ENCODE peak calls at places on chromosomes 5 and 9, in four cellular contexts. Y is activated T-cell treated with anti-CD3 and anti-CD28 coated beads, Interleukin-2, amount 50 U/mL, for 4 hours; I is CD8-positive, alpha-beta memory T cell; X is head of caudate nucleus. Z is an unnamed sample.

GRCh38 chr5:55620009-55620770 is 85.4 kb upstream of the PLPP1 start:
- DNase-seq in I (no peak), Y (no peak), X (no peak), Z (no peak)

GRCh38 chr9:108703414-108703813 is 152.4 kb downstream of the ACTL7B start:
- DNase-seq in I (no peak), X (no peak), Y (no peak), Z (no peak)

GRCh38 chr9:34412336-34412735 is 35.6 kb upstream of the MYORG start:
- DNase-seq in X (no peak), I (no peak), Y (no peak), Z (no peak)

GRCh38 chr9:107491081-107492053 is 1.8 kb upstream of the KLF4 start:
- DNase-seq in X (no peak), Y (no peak), I (no peak), Z (no peak)

GRCh38 chr9:116355153-116355827 is 201.7 kb downstream of the PAPPA start:
- DNase-seq in I (no peak), X (no peak), Y (no peak), Z (no peak)

GRCh38 chr9:94950040-94950732 is 223.7 kb downstream of the AOPEP start:
- DNase-seq in Y (no peak), X (no peak), I (no peak), Z (no peak)

GRCh38 chr5:10559151-10559550 is 4.7 kb upstream of the ANKRD33B start:
- DNase-seq in Y (no peak), X (peak), I (no peak), Z (no peak)

GRCh38 chr9:68905129-68905528 is 108.8 kb downstream of the PRKACG start:
- DNase-seq in X (no peak), I (no peak), Y (no peak), Z (no peak)

GRCh38 chr9:70052768-70053167 is 9.1 kb downstream of the MAMDC2 start:
- DNase-seq in X (no peak), I (no peak), Y (no peak), Z (no peak)

GRCh38 chr5:78916044-78916443 is 69.1 kb downstream of the ARSB start:
- DNase-seq in Y (no peak), X (no peak), I (no peak), Z (no peak)

GRCh38 chr9:121242219-121242954 is 25.6 kb upstream of the GSN start:
- DNase-seq in I (no peak), X (no peak), Y (no peak), Z (no peak)

GRCh38 chr9:134814598-134815215 is 65.9 kb upstream of the FCN2 start:
- DNase-seq in Y (no peak), X (no peak), I (no peak), Z (no peak)

GRCh38 chr5:142046191-142046590 is 33.4 kb upstream of the GNPDA1 start:
- DNase-seq in X (no peak), Y (no peak), I (no peak), Z (no peak)

GRCh38 chr5:43485406-43485805 is 1.7 kb upstream of the TMEM267 start:
- DNase-seq in I (no peak), X (no peak), Y (no peak), Z (no peak)

GRCh38 chr9:28056006-28056405 is 482.7 kb upstream of the C9orf72 start:
- DNase-seq in Y (no peak), X (no peak), I (no peak), Z (no peak)

GRCh38 chr9:38367898-38368297 is 24.6 kb upstream of the ALDH1B1 start:
- DNase-seq in I (no peak), X (no peak), Y (no peak), Z (no peak)

GRCh38 chr5:174503461-174504265 is 220.7 kb upstream of the MSX2 start:
- DNase-seq in I (no peak), Y (no peak), X (peak), Z (peak)

GRCh38 chr5:99176186-99176585 is 247.4 kb upstream of the CHD1 start:
- DNase-seq in I (no peak), Y (no peak), X (no peak), Z (no peak)

GRCh38 chr5:6372251-6373080 is 5.9 kb downstream of the MED10 start:
- DNase-seq in X (no peak), Y (no peak), I (no peak), Z (no peak)

GRCh38 chr9:110936719-110937452 is 101.4 kb downstream of the LPAR1 start:
- DNase-seq in X (no peak), I (no peak), Y (no peak), Z (no peak)

GRCh38 chr9:133873006-133873780 is 118.9 kb downstream of the VAV2 start:
- DNase-seq in X (no peak), I (no peak), Y (no peak), Z (no peak)

GRCh38 chr5:138898742-138899141 is 23.6 kb upstream of the LRRTM2 start:
- DNase-seq in Y (no peak), I (no peak), X (no peak), Z (no peak)

GRCh38 chr5:6291961-6292360 is 86.4 kb downstream of the MED10 start:
- DNase-seq in X (no peak), I (no peak), Y (no peak), Z (no peak)

GRCh38 chr9:28650327-28650726 is 1077.0 kb upstream of the C9orf72 start:
- DNase-seq in Y (no peak), X (no peak), I (no peak), Z (no peak)

GRCh38 chr5:138192826-138193225 is 13.9 kb downstream of the KIF20A start:
- DNase-seq in I (no peak), Y (no peak), X (no peak), Z (no peak)

GRCh38 chr9:88776717-88777497 is 214.4 kb upstream of the S1PR3 start:
- DNase-seq in Y (no peak), I (no peak), X (no peak), Z (no peak)

GRCh38 chr9:110918316-110919054 is 119.8 kb downstream of the LPAR1 start:
- DNase-seq in Y (no peak), I (no peak), X (no peak), Z (no peak)

GRCh38 chr9:82457281-82457680 is 468.7 kb downstream of the SPATA31D1 start:
- DNase-seq in X (no peak), Y (no peak), I (no peak), Z (no peak)

GRCh38 chr5:102794677-102795331 is 39.7 kb downstream of the PAM start:
- DNase-seq in X (no peak), I (no peak), Y (no peak), Z (no peak)

GRCh38 chr9:91089405-91090131 is 272.1 kb downstream of the AUH start:
- DNase-seq in Y (no peak), X (no peak), I (no peak), Z (peak)

GRCh38 chr5:151775025-151775606 is 3.4 kb downstream of the G3BP1 start:
- DNase-seq in I (no peak), Y (no peak), X (no peak), Z (no peak)

GRCh38 chr9:111759762-111760639 is 34.7 kb downstream of the SHOC1 start:
- DNase-seq in X (no peak), Y (peak), I (peak), Z (peak)

GRCh38 chr5:99025298-99026045 is 96.7 kb upstream of the CHD1 start:
- DNase-seq in X (no peak), Y (no peak), I (no peak), Z (no peak)

GRCh38 chr5:160054831-160055230 is 45.9 kb downstream of the TTC1 start:
- DNase-seq in Y (no peak), X (no peak), I (no peak), Z (no peak)